ENCODE peak calls at places on chromosomes 13 and 19, in six cellular contexts. One of them, this sample, is unnamed.

GRCh38 chr13:22077205-22077683 is 406.4 kb downstream of the FGF9 start:
- DNase-seq in CD4-positive, alpha-beta memory T cell: no peak
- DNase-seq in activated naive CD4-positive, alpha-beta T cell: no peak
- DNase-seq in GM03348: no peak
- DNase-seq in NCI-H1417 treated with DMSO at 0.1 percent for 48 hours: no peak
- DNase-seq in IMR-90: peak; percentile 41
- DNase-seq in this sample: no peak

GRCh38 chr13:80957019-80957650 is 616.2 kb upstream of the SPRY2 start:
- DNase-seq in CD4-positive, alpha-beta memory T cell: no peak
- DNase-seq in activated naive CD4-positive, alpha-beta T cell: no peak
- DNase-seq in GM03348: no peak
- DNase-seq in NCI-H1417 treated with DMSO at 0.1 percent for 48 hours: no peak
- DNase-seq in IMR-90: no peak
- DNase-seq in this sample: no peak

GRCh38 chr19:41218615-41219507 is at the start of gene AXL:
- DNase-seq in CD4-positive, alpha-beta memory T cell: no peak
- DNase-seq in activated naive CD4-positive, alpha-beta T cell: no peak
- DNase-seq in GM03348: peak; percentile 92
- DNase-seq in NCI-H1417 treated with DMSO at 0.1 percent for 48 hours: no peak
- DNase-seq in IMR-90: peak; percentile 86
- DNase-seq in this sample: no peak

GRCh38 chr13:61727714-61728275 is 312.1 kb upstream of the PCDH20 start:
- DNase-seq in CD4-positive, alpha-beta memory T cell: no peak
- DNase-seq in activated naive CD4-positive, alpha-beta T cell: no peak
- DNase-seq in GM03348: peak; percentile 15
- DNase-seq in NCI-H1417 treated with DMSO at 0.1 percent for 48 hours: no peak
- DNase-seq in IMR-90: no peak
- DNase-seq in this sample: no peak

GRCh38 chr19:35822579-35822978 is 9.9 kb upstream of the PRODH2 start:
- DNase-seq in CD4-positive, alpha-beta memory T cell: no peak
- DNase-seq in activated naive CD4-positive, alpha-beta T cell: no peak
- DNase-seq in GM03348: no peak
- DNase-seq in NCI-H1417 treated with DMSO at 0.1 percent for 48 hours: no peak
- DNase-seq in IMR-90: no peak
- DNase-seq in this sample: no peak

GRCh38 chr19:37966211-37967072 is 59.4 kb downstream of the SIPA1L3 start:
- DNase-seq in CD4-positive, alpha-beta memory T cell: no peak
- DNase-seq in activated naive CD4-positive, alpha-beta T cell: no peak
- DNase-seq in GM03348: no peak
- DNase-seq in NCI-H1417 treated with DMSO at 0.1 percent for 48 hours: no peak
- DNase-seq in IMR-90: peak; percentile 39
- DNase-seq in this sample: no peak

GRCh38 chr13:41500501-41500900 is 43.2 kb downstream of the RGCC start:
- DNase-seq in CD4-positive, alpha-beta memory T cell: peak; percentile 14
- DNase-seq in activated naive CD4-positive, alpha-beta T cell: no peak
- DNase-seq in GM03348: peak; percentile 43
- DNase-seq in NCI-H1417 treated with DMSO at 0.1 percent for 48 hours: no peak
- DNase-seq in IMR-90: no peak
- DNase-seq in this sample: no peak

GRCh38 chr19:2478756-2479555 is 3.0 kb downstream of the GADD45B start:
- DNase-seq in CD4-positive, alpha-beta memory T cell: peak; percentile 67
- DNase-seq in activated naive CD4-positive, alpha-beta T cell: peak; percentile 46
- DNase-seq in GM03348: peak; percentile 83
- DNase-seq in NCI-H1417 treated with DMSO at 0.1 percent for 48 hours: no peak
- DNase-seq in IMR-90: peak; percentile 76
- DNase-seq in this sample: peak; percentile 70

This sample was measured in effector memory CD4-positive, alpha-beta T cell.